ENCODE peak calls at places on chromosomes 2 and 18, in six cellular contexts. D is A549, A is K562, B is Peyer's patch, E is OCI-LY7, K is stomach. Q is an unnamed sample. For H3K4me1, the result is how much of the 10 kb centered on the place peaks cover.

GRCh38 chr2:134919360-134920210 is 963 bp downstream of the CCNT2 start:
- DNase-seq in D (peak), K (peak), E (peak), B (peak), A (no peak), Q (peak)

GRCh38 chr2:74002515-74003391 is 18.0 kb downstream of the TET3 start:
- DNase-seq in B (peak), D (peak), A (peak), E (peak), K (peak), Q (peak)

GRCh38 chr2:108594132-108594981 is 60.1 kb downstream of the LIMS1 start:
- DNase-seq in A (no peak), D (peak), B (no peak), K (no peak), E (no peak), Q (no peak)

GRCh38 chr2:45691600-45691999 is 40.1 kb downstream of the PRKCE start:
- DNase-seq in E (peak), D (no peak), A (no peak), K (no peak), B (no peak), Q (no peak)

GRCh38 chr2:145918951-145919350 is 1399.0 kb upstream of the ZEB2 start:
- DNase-seq in K (no peak), E (no peak), D (no peak), A (no peak), B (no peak), Q (no peak)

GRCh38 chr2:231674587-231675334 is 33.6 kb upstream of the PTMA start:
- DNase-seq in A (peak), D (peak), E (peak), B (peak), K (peak), Q (peak)

GRCh38 chr2:241842620-241843211 is 16.0 kb downstream of the PDCD1 start:
- DNase-seq in E (no peak), D (no peak), K (peak), A (no peak), B (peak), Q (peak)

GRCh38 chr2:142992843-142993242 is 115.4 kb downstream of the KYNU start:
- DNase-seq in K (no peak), D (no peak), B (no peak), E (no peak), A (no peak), Q (no peak)

GRCh38 chr2:25794544-25795276 is 83.6 kb downstream of the ASXL2 start:
- DNase-seq in E (peak), A (no peak), D (no peak), K (no peak), B (no peak), Q (no peak)

GRCh38 chr2:11123856-11124759 is 31.2 kb upstream of the SLC66A3 start:
- DNase-seq in E (peak), A (peak), D (peak), K (peak), B (peak), Q (peak)

GRCh38 chr2:127635380-127636237 is 10.3 kb upstream of the GPR17 start:
- DNase-seq in B (no peak), A (no peak), K (no peak), E (no peak), D (no peak), Q (peak)
- H3K4me1 ChIP-seq in B (under half), A (under half), K (under half), E (under half), D (under half), Q (under half)

GRCh38 chr18:59197636-59198035 is 22.3 kb upstream of the GRP start:
- DNase-seq in A (no peak), D (no peak), B (no peak), K (no peak), E (no peak), Q (no peak)
- H3K4me3 ChIP-seq in A (no peak), D (no peak), B (no peak), K (no peak), E (no peak), Q (no peak)

DNA sequence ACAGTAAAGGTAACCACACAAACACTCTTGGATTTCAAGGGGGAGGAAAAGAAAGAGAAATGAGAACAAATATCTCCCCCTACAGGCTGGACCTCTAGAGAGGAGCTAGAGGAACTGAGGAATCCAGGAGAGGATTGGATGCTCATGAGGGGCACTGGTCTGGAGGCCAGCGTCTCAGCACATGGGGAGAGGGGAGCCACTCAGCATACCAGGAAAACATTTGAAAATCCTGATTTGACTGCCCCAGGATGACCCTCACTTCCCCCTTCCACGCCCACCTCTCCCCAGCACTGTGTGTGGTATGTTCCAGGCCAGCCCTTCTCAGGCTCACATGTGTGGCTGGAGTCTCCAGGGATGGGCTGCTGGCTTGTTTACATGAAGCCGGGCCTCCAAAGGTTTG is 396.8 kb upstream of the ID2 start:
- DNase-seq in E (peak), A (no peak), K (no peak), D (no peak), B (no peak), Q (no peak)
- TF ChIP-seq CTCF in E (peak), A (peak), K (no peak), D (no peak), B (peak), Q (no peak)

DNA sequence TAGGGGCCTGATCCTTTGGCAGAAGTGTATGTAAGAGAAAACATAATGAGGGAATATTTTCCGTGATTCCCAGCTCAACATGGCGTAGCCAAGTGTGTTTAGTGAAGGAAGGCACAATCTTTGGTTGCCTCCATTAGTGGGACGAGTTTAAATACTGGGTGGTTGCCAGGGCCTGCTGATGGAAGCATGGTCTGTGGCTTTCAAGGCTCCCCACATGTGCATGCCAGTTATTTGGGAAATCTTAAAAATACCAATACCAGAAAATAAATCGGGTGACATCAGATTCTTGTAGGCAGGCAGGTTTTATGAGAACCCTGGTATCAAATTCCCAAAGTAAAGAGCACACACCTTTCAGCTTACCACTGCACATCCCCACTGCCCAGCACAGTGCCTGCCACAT is 7.1 kb downstream of the MYL12A start:
- DNase-seq in D (no peak), A (no peak), E (no peak), K (no peak), B (no peak), Q (no peak)
- H3K4me1 ChIP-seq in D (half or more), A (under half), E (half or more), K (half or more), B (under half), Q (under half)

GRCh38 chr2:673016-673415 is 4.2 kb downstream of the TMEM18 start:
- DNase-seq in K (no peak), B (no peak), D (no peak), E (no peak), A (no peak), Q (no peak)

GRCh38 chr2:675051-675450 is 2.2 kb downstream of the TMEM18 start:
- DNase-seq in B (no peak), K (no peak), A (no peak), D (no peak), E (peak), Q (no peak)

GRCh38 chr2:675460-675859 is 1.7 kb downstream of the TMEM18 start:
- DNase-seq in K (no peak), A (no peak), E (no peak), D (no peak), B (no peak), Q (no peak)

GRCh38 chr2:673615-674318 is 3.4 kb downstream of the TMEM18 start:
- DNase-seq in K (no peak), A (no peak), B (no peak), E (no peak), D (no peak), Q (no peak)

GRCh38 chr2:674319-674985 is 2.8 kb downstream of the TMEM18 start:
- DNase-seq in E (no peak), A (no peak), D (no peak), B (no peak), K (no peak), Q (peak)
- H3K4me3 ChIP-seq in E (peak), A (no peak), D (no peak), B (no peak), K (no peak), Q (no peak)

DNA sequence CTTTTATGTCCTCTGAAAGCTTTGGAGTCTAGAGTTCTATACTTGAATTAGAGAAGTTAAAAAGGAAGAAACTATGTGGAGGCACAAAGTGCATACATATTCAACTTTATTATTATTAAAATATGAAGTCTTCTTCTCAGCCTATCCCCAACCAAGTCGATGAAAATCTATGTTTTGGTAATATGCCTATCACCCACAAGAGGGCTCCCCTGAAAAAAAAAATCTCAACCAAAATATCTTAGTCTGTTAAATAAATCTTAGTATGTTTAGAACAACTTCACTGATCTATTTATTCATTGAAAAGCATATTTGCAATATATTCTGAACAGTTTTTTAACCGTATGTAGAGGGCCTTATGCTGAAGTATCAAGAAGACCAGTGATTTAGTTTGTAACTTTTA is 804.5 kb downstream of the TDRD15 start:
- DNase-seq in D (no peak), B (no peak), K (no peak), A (no peak), E (no peak), Q (no peak)
- TF ChIP-seq CTCF in D (no peak), B (no peak), K (no peak), A (no peak), E (peak), Q (no peak)

GRCh38 chr2:127069003-127069402 is 38.0 kb downstream of the BIN1 start:
- DNase-seq in E (no peak), D (no peak), A (no peak), K (no peak), B (no peak), Q (no peak)
- H3K4me1 ChIP-seq in E (under half), D (under half), A (under half), K (under half), B (under half), Q (under half)

GRCh38 chr2:38035968-38036367 is 40.0 kb downstream of the CYP1B1 start:
- DNase-seq in B (no peak), E (no peak), K (no peak), D (no peak), A (no peak), Q (no peak)

GRCh38 chr2:38037757-38038615 is 38.0 kb downstream of the CYP1B1 start:
- DNase-seq in K (no peak), B (no peak), A (no peak), E (no peak), D (no peak), Q (no peak)

GRCh38 chr2:38038682-38039081 is 37.3 kb downstream of the CYP1B1 start:
- DNase-seq in D (no peak), B (no peak), K (no peak), A (no peak), E (no peak), Q (no peak)

GRCh38 chr2:38039111-38039510 is 36.8 kb downstream of the CYP1B1 start:
- DNase-seq in E (no peak), A (no peak), D (no peak), B (no peak), K (no peak), Q (no peak)

DNA sequence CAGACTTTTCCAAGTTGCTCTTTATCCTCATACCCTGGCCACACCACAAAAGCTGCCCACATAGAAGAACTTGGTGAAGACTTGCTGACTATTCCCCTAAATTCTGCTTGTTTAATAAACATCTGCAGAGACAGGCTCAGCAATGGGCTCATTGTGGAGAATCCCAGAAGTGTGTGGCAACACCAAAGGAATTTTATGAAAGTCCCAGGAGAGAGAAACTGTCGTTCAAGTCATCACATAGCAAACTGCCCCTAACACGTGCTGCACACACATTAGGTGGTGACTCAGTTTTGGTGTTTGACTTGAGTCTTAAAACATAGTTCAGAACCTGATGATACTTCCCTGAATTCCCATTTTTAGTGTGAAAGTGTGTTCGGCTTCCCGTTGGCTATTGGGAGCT is 38.6 kb downstream of the CYP1B1 start:
- DNase-seq in E (no peak), D (no peak), A (no peak), B (no peak), K (no peak), Q (no peak)
- H3K4me3 ChIP-seq in E (no peak), D (no peak), A (no peak), B (no peak), K (no peak), Q (no peak)

GRCh38 chr2:19137433-19137832 is 221.0 kb downstream of the OSR1 start:
- DNase-seq in A (no peak), D (no peak), K (no peak), E (no peak), B (no peak), Q (no peak)
- TF ChIP-seq CTCF in A (no peak), D (no peak), K (no peak), E (no peak), B (no peak), Q (no peak)

DNA sequence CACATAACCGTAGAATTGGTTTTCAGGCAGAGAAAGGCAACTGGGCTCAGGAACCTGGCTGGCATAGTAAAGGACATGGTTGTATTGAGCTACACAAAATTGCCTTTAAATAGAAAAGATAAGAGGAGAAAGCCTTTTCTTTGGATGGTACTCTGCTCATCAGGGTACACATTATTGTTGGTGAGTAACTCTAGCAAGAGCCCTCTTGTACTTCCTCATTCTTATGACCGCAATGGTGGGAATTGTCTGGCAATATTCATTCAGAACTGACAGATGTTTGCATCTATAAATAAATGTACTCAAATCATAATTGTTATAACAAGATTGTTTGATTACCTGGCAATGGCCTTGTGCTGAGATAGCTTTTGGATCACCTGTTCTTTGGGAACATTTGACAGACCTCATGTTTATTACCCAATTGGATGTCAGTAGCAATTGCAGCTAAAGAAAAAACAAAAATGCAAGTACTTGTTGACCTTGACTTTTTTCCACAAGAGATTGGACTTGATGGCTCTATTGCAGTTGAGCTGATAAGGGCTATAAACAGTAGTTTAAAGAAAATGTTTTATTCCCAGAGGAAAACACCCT is 43.9 kb downstream of the MEIS1 start:
- DNase-seq in A (no peak), D (no peak), B (no peak), E (no peak), K (no peak), Q (peak)
- H3K4me1 ChIP-seq in A (half or more), D (under half), B (under half), E (under half), K (under half), Q (under half)